ENCODE peak calls at places on chromosome 22, in eight cellular contexts. L is uterus, T is NB4, X is stomach, I is Peyer's patch, H is transverse colon, G is A549, Q is breast epithelium. Y is an unnamed sample.

GRCh38 chr22:45905924-45906865 is 70.8 kb downstream of the WNT7B start:
- DNase-seq in L (no peak), T (peak), X (no peak), I (no peak), H (no peak), G (no peak), Q (no peak), Y (no peak)

GRCh38 chr22:48779211-48779643 is 1048.4 kb downstream of the BRD1 start:
- DNase-seq in L (no peak), T (no peak), X (no peak), I (no peak), H (no peak), G (no peak), Q (no peak), Y (peak)

GRCh38 chr22:23178512-23179254 is 1.6 kb upstream of the BCR start:
- DNase-seq in L (peak), T (peak), X (peak), I (peak), H (peak), G (peak), Q (no peak), Y (peak)

GRCh38 chr22:47434336-47435203 is 672.1 kb downstream of the TBC1D22A start:
- DNase-seq in L (no peak), T (no peak), X (no peak), I (no peak), H (no peak), G (no peak), Q (no peak), Y (no peak)

GRCh38 chr22:36068776-36069344 is 40.2 kb upstream of the RBFOX2 start:
- DNase-seq in L (no peak), T (peak), X (no peak), I (no peak), H (no peak), G (no peak), Q (no peak), Y (no peak)

GRCh38 chr22:18110194-18110943 is at the start of gene TUBA8:
- DNase-seq in L (peak), T (peak), X (peak), I (peak), H (peak), G (no peak), Q (peak), Y (peak)

GRCh38 chr22:37199839-37200161 is 11.8 kb upstream of the C1QTNF6 start:
- DNase-seq in L (no peak), T (no peak), X (no peak), I (no peak), H (no peak), G (peak), Q (no peak), Y (no peak)

GRCh38 chr22:35552186-35552842 is 11.7 kb downstream of the RASD2 start:
- DNase-seq in L (no peak), T (peak), X (no peak), I (peak), H (peak), G (peak), Q (no peak), Y (no peak)

GRCh38 chr22:18063311-18063710 is 14.5 kb upstream of the PEX26 start:
- DNase-seq in L (no peak), T (no peak), X (no peak), I (no peak), H (no peak), G (no peak), Q (peak), Y (no peak)

GRCh38 chr22:17706451-17706900 is 67.8 kb downstream of the BID start:
- DNase-seq in L (no peak), T (peak), X (peak), I (peak), H (peak), G (peak), Q (peak), Y (no peak)

GRCh38 chr22:24134090-24134846 is 47.0 kb upstream of the SUSD2 start:
- DNase-seq in L (no peak), T (peak), X (peak), I (peak), H (peak), G (no peak), Q (no peak), Y (no peak)

GRCh38 chr22:38176170-38176741 is 5.4 kb downstream of the PLA2G6 start:
- DNase-seq in L (peak), T (no peak), X (peak), I (peak), H (peak), G (no peak), Q (peak), Y (peak)

GRCh38 chr22:47228767-47229166 is 466.3 kb downstream of the TBC1D22A start:
- DNase-seq in L (no peak), T (no peak), X (no peak), I (no peak), H (no peak), G (no peak), Q (no peak), Y (no peak)

GRCh38 chr22:38085056-38085455 is 1.1 kb upstream of the SLC16A8 start:
- DNase-seq in L (no peak), T (no peak), X (no peak), I (no peak), H (no peak), G (no peak), Q (no peak), Y (no peak)

GRCh38 chr22:35301370-35301874 is 1.7 kb downstream of the TOM1 start:
- DNase-seq in L (peak), T (peak), X (no peak), I (peak), H (peak), G (peak), Q (peak), Y (peak)

GRCh38 chr22:38435010-38435409 is 20.0 kb downstream of the KCNJ4 start:
- DNase-seq in L (no peak), T (peak), X (no peak), I (no peak), H (no peak), G (no peak), Q (no peak), Y (no peak)

GRCh38 chr22:45672564-45673481 is 1.2 kb downstream of the ATXN10 start:
- DNase-seq in L (no peak), T (no peak), X (no peak), I (no peak), H (no peak), G (no peak), Q (no peak), Y (no peak)

GRCh38 chr22:46528121-46528610 is 9.3 kb downstream of the CELSR1 start:
- DNase-seq in L (no peak), T (peak), X (no peak), I (no peak), H (no peak), G (peak), Q (no peak), Y (no peak)

GRCh38 chr22:19880786-19881569 is 26.3 kb upstream of the GNB1L start:
- DNase-seq in L (peak), T (no peak), X (no peak), I (peak), H (no peak), G (peak), Q (peak), Y (peak)

GRCh38 chr22:39469681-39470461 is 13.1 kb downstream of the MGAT3 start:
- DNase-seq in L (no peak), T (no peak), X (no peak), I (peak), H (no peak), G (no peak), Q (no peak), Y (no peak)

GRCh38 chr22:48139776-48140175 is 1377.3 kb downstream of the TBC1D22A start:
- DNase-seq in L (no peak), T (no peak), X (no peak), I (no peak), H (no peak), G (no peak), Q (no peak), Y (no peak)

GRCh38 chr22:22076937-22077703 is 94.5 kb upstream of the TOP3B start:
- DNase-seq in L (no peak), T (peak), X (no peak), I (no peak), H (no peak), G (no peak), Q (no peak), Y (no peak)

GRCh38 chr22:19118601-19118880 is 3.7 kb downstream of the DGCR2 start:
- DNase-seq in L (no peak), T (no peak), X (no peak), I (no peak), H (no peak), G (no peak), Q (no peak), Y (no peak)

GRCh38 chr22:36471341-36471821 is 10.1 kb downstream of the TXN2 start:
- DNase-seq in L (no peak), T (no peak), X (no peak), I (no peak), H (no peak), G (no peak), Q (no peak), Y (no peak)

GRCh38 chr22:23501708-23502107 is 78.4 kb downstream of the IGLL1 start:
- DNase-seq in L (no peak), T (no peak), X (no peak), I (peak), H (no peak), G (no peak), Q (no peak), Y (peak)

GRCh38 chr22:27718186-27719032 is 83.1 kb downstream of the MN1 start:
- DNase-seq in L (peak), T (peak), X (peak), I (peak), H (peak), G (peak), Q (peak), Y (peak)

GRCh38 chr22:48678171-48679135 is 1149.2 kb downstream of the BRD1 start:
- DNase-seq in L (no peak), T (no peak), X (no peak), I (no peak), H (no peak), G (no peak), Q (no peak), Y (no peak)

GRCh38 chr22:23147632-23148387 is 2.5 kb downstream of the RAB36 start:
- DNase-seq in L (no peak), T (no peak), X (no peak), I (no peak), H (no peak), G (no peak), Q (peak), Y (peak)

GRCh38 chr22:42808516-42808915 is 48.6 kb downstream of the ARFGAP3 start:
- DNase-seq in L (no peak), T (no peak), X (no peak), I (no peak), H (no peak), G (no peak), Q (no peak), Y (no peak)

GRCh38 chr22:38144025-38144405 is 33.5 kb upstream of the BAIAP2L2 start:
- DNase-seq in L (no peak), T (peak), X (no peak), I (peak), H (no peak), G (peak), Q (no peak), Y (no peak)

GRCh38 chr22:28563636-28564035 is 116.0 kb downstream of the TTC28 start:
- DNase-seq in L (no peak), T (no peak), X (no peak), I (no peak), H (no peak), G (no peak), Q (no peak), Y (no peak)

GRCh38 chr22:31870890-31871289 is 73.4 kb upstream of the YWHAH start:
- DNase-seq in L (no peak), T (no peak), X (no peak), I (no peak), H (peak), G (peak), Q (no peak), Y (no peak)

DNA sequence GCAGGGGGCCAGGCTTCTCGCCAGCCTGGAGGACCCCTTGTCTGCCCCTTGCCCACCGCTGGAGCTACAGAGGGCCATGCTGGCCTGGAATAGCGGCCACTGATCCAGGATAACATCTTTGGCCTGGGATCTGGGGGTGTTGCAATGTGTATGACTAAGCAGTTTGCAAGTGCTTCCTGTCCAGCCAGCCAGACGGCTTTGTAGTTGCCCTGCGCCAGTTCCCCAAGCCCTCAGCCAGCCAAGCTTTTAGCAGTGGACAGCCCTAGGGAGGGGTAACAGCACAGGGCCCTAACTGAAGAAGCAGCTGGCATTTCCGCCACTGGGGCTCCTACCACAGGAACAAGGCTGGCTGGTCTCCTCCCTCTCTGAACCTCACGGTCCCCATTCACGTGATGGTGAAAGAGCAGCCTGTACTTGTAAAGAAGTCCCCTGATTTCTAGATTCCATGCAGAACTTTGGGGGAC is 32.1 kb downstream of the UQCR10 start:
- DNase-seq in L (peak), T (peak), X (peak), I (peak), H (peak), G (peak), Q (peak), Y (peak)
- H3K4me3 ChIP-seq in L (no peak), T (no peak), X (no peak), I (no peak), H (no peak), G (no peak), Q (no peak), Y (no peak)

GRCh38 chr22:20953342-20953608 is 13.8 kb upstream of the AIFM3 start:
- DNase-seq in L (no peak), T (no peak), X (no peak), I (no peak), H (no peak), G (no peak), Q (no peak), Y (no peak)

GRCh38 chr22:20953668-20954500 is 13.2 kb upstream of the AIFM3 start:
- DNase-seq in L (peak), T (peak), X (no peak), I (no peak), H (no peak), G (no peak), Q (peak), Y (peak)

GRCh38 chr22:20952544-20953341 is 14.3 kb upstream of the AIFM3 start:
- DNase-seq in L (no peak), T (no peak), X (no peak), I (peak), H (peak), G (no peak), Q (no peak), Y (no peak)

GRCh38 chr22:20951151-20951931 is 15.7 kb upstream of the AIFM3 start:
- DNase-seq in L (no peak), T (no peak), X (no peak), I (no peak), H (no peak), G (no peak), Q (no peak), Y (no peak)

DNA sequence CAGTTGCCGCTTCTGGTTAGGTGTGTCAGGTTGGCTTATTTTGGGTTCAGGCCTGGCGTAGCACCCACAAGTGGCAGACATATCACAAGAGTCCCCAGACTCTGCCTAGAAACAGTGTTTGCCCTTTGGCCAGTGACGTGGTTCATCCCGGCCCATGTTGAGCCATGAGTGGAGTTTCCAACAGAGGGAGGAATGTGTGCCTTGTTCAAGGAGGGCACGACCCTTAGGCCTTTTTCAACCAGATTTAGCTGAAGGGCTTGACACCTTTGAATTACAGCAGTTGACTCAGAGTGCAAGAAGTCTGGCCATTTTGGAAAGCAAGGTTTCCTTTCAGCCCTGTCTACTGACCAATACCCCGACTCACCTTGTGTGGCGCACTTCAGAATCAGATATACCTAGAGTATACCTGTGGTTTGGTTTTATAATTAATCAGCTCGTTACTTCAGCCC is 15.1 kb upstream of the AIFM3 start:
- DNase-seq in L (no peak), T (no peak), X (no peak), I (peak), H (peak), G (no peak), Q (no peak), Y (no peak)
- TF ChIP-seq CTCF in L (no peak), T (no peak), X (no peak), I (no peak), H (peak), G (no peak), Q (no peak), Y (no peak)

DNA sequence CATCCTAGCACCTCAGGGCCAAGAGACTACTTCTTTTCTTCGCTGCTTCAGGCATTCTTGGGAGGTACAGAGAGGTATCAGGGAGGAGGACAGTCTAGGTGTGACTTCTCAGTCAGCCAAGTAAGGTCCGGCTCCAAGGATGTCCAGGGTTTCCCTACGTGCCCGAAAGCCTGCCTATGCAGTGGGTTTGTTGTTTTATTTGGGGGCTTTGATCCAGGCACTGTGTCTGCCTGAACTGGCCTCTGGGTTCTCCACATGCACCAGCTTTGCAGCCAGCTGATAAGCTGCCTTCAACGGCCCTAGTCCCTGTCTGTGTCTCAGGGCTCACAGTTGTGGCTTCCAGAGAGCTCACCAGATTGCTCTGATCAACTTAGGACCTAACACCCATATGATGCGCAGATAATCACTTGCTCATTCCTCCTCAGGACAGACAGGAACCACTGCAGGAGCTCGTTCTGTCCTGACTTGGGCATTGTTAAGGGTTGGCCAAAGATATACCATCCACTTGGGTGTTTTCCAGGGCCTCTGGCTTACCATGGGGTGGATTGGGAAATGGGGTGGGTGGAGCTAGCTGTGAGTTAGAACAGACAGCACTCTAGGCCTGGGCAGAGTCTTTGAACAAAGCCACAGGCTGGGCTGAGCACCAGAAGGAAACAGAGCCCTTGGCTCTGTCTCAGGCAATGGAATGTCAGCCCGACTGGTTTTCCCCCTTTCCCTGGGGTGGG is 45.5 kb upstream of the CRYBB3 start:
- DNase-seq in L (no peak), T (no peak), X (peak), I (peak), H (peak), G (no peak), Q (peak), Y (no peak)
- TF ChIP-seq POLR2A in L (no peak), T (no peak), X (no peak), I (no peak), H (no peak), G (no peak), Q (no peak), Y (no peak)

GRCh38 chr22:40506762-40507161 is 129.8 kb downstream of the MRTFA start:
- DNase-seq in L (no peak), T (no peak), X (no peak), I (no peak), H (no peak), G (no peak), Q (no peak), Y (no peak)
- H3K4me3 ChIP-seq in L (no peak), T (no peak), X (no peak), I (no peak), H (no peak), G (no peak), Q (no peak), Y (no peak)

Y was measured in lower leg skin.